ENCODE peak calls at places on chromosomes 5 and 9, in five cellular contexts. K is lower lobe of right lung; B is stimulated activated naive CD4-positive, alpha-beta T cell; V is cardiac fibroblast; X is astrocyte of the cerebellum. M is an unnamed sample.

GRCh38 chr9:2055203-2055658 is 40.1 kb downstream of the SMARCA2 start:
- DNase-seq in K (no peak), B (no peak), V (peak; percentile 25), X (peak; percentile 39), M (no peak)

GRCh38 chr9:92190536-92190790 is 75.2 kb upstream of the SPTLC1 start:
- DNase-seq in K (no peak), B (no peak), V (no peak), X (no peak), M (no peak)

GRCh38 chr5:74063821-74064598 is 438.0 kb downstream of the ARHGEF28 start:
- DNase-seq in K (no peak), B (no peak), V (peak; percentile 59), X (peak; percentile 55), M (no peak)

GRCh38 chr5:147558826-147559225 is 49.0 kb upstream of the DPYSL3 start:
- DNase-seq in K (no peak), B (no peak), V (peak; percentile 90), X (peak; percentile 82), M (peak; percentile 32)

GRCh38 chr5:34011521-34011920 is 3.7 kb upstream of the AMACR start:
- DNase-seq in K (no peak), B (no peak), V (peak; percentile 54), X (no peak), M (no peak)

GRCh38 chr5:94017579-94017978 is 276.2 kb upstream of the POU5F2 start:
- DNase-seq in K (no peak), B (no peak), V (peak; percentile 8), X (peak; percentile 27), M (no peak)

GRCh38 chr5:72654231-72654630 is 147.0 kb upstream of the ZNF366 start:
- DNase-seq in K (no peak), B (no peak), V (no peak), X (no peak), M (no peak)

GRCh38 chr5:1552469-1553255 is 28.9 kb upstream of the LPCAT1 start:
- DNase-seq in K (no peak), B (no peak), V (peak; percentile 58), X (no peak), M (peak; percentile 61)

GRCh38 chr5:9498541-9499497 is 47.1 kb downstream of the SEMA5A start:
- DNase-seq in K (no peak), B (no peak), V (peak; percentile 17), X (no peak), M (peak; percentile 84)

GRCh38 chr5:156411-157072 is 34.8 kb upstream of the LRRC14B start:
- DNase-seq in K (no peak), B (no peak), V (no peak), X (no peak), M (no peak)

GRCh38 chr5:164013077-164013670 is 507.8 kb downstream of the MAT2B start:
- DNase-seq in K (no peak), B (no peak), V (peak; percentile 88), X (peak; percentile 77), M (peak; percentile 0)

GRCh38 chr5:149320791-149321330 is 24.4 kb upstream of the GRPEL2 start:
- DNase-seq in K (peak; percentile 88), B (no peak), V (peak; percentile 97), X (peak; percentile 82), M (peak; percentile 60)

GRCh38 chr5:82283893-82284292 is 5.7 kb upstream of the RPS23 start:
- DNase-seq in K (no peak), B (no peak), V (no peak), X (no peak), M (no peak)

GRCh38 chr5:176373100-176373818 is 8.0 kb downstream of the ARL10 start:
- DNase-seq in K (no peak), B (no peak), V (peak; percentile 42), X (no peak), M (no peak)